ENCODE peak calls at places on chromosome 9, in five cellular contexts. J is NCI-H2107; Y is A172; E is activated naive CD4-positive, alpha-beta T cell; S is NAMALWA. L is an unnamed sample.

GRCh38 chr9:36462245-36462644 is 62.2 kb upstream of the RNF38 start:
- DNase-seq in Y (no peak), S (no peak), E (no peak), J (no peak), L (no peak)

GRCh38 chr9:137057545-137057944 is 3.7 kb upstream of the ENTPD2 start:
- DNase-seq in J (no peak), Y (no peak), S (no peak), E (no peak), L (no peak)

GRCh38 chr9:116163293-116164055 is 9.9 kb downstream of the PAPPA start:
- DNase-seq in E (no peak), Y (no peak), J (no peak), S (peak), L (no peak)

GRCh38 chr9:96069821-96070220 is 194.3 kb downstream of the ERCC6L2 start:
- DNase-seq in J (no peak), E (no peak), S (no peak), Y (no peak), L (no peak)

GRCh38 chr9:89817186-89817960 is 212.6 kb downstream of the GADD45G start:
- DNase-seq in E (no peak), S (no peak), Y (no peak), J (no peak), L (no peak)

GRCh38 chr9:36911601-36912412 is 122.3 kb downstream of the PAX5 start:
- DNase-seq in J (no peak), E (no peak), Y (no peak), S (no peak), L (no peak)

GRCh38 chr9:16532681-16533450 is 337.6 kb downstream of the BNC2 start:
- DNase-seq in Y (peak), S (no peak), J (no peak), E (no peak), L (no peak)

GRCh38 chr9:131892890-131893289 is 153.0 kb upstream of the RAPGEF1 start:
- DNase-seq in J (no peak), E (no peak), S (no peak), Y (no peak), L (no peak)

GRCh38 chr9:134294228-134295071 is 31.8 kb upstream of the RXRA start:
- DNase-seq in S (no peak), J (no peak), Y (no peak), E (no peak), L (no peak)

GRCh38 chr9:38004809-38005560 is 64.0 kb downstream of the SHB start:
- DNase-seq in J (peak), E (no peak), S (no peak), Y (no peak), L (no peak)

GRCh38 chr9:82606761-82607382 is 456.1 kb downstream of the RASEF start:
- DNase-seq in Y (peak), E (no peak), S (peak), J (no peak), L (no peak)